ENCODE peak calls at places on chromosomes 11 and 22, in ten cellular contexts. J is GM23248, T is tibial artery, E is mammary epithelial cell, F is breast epithelium, A is H1, K is upper lobe of left lung, M is heart right ventricle, B is H9, O is ascending aorta. S is an unnamed sample. For H3K4me1, the result is how much of the 10 kb centered on the place peaks cover.

GRCh38 chr11:59770324-59770723 is 15.1 kb downstream of the STX3 start:
- DNase-seq in J (no peak), T (no peak), E (no peak), F (no peak), A (no peak), K (no peak), M (no peak), B (no peak), O (no peak), S (no peak)

GRCh38 chr11:17605736-17606135 is 58.7 kb downstream of the OTOG start:
- DNase-seq in J (no peak), T (no peak), E (no peak), F (no peak), A (no peak), K (no peak), M (no peak), B (no peak), O (no peak), S (no peak)

GRCh38 chr11:22472306-22472705 is 134.1 kb downstream of the SLC17A6 start:
- DNase-seq in J (peak), T (no peak), E (peak), F (no peak), A (no peak), K (no peak), M (no peak), B (peak), O (no peak), S (no peak)

GRCh38 chr22:37419916-37420655 is 7.2 kb downstream of the ELFN2 start:
- DNase-seq in J (peak), T (no peak), E (peak), F (no peak), A (peak), K (peak), M (no peak), B (peak), O (no peak), S (no peak)

GRCh38 chr11:120400564-120401364 is 64.6 kb downstream of the ARHGEF12 start:
- DNase-seq in J (peak), T (peak), E (peak), F (no peak), A (no peak), K (peak), M (no peak), B (no peak), O (no peak), S (no peak)

GRCh38 chr22:27456696-27457503 is 344.7 kb downstream of the MN1 start:
- DNase-seq in J (peak), T (no peak), E (peak), F (no peak), A (no peak), K (no peak), M (no peak), B (no peak), O (no peak), S (no peak)

GRCh38 chr11:76824083-76824939 is 36.4 kb upstream of the ACER3 start:
- DNase-seq in J (peak), T (no peak), E (peak), F (no peak), A (no peak), K (no peak), M (no peak), B (no peak), O (no peak), S (no peak)

GRCh38 chr11:117663389-117663788 is 133.6 kb downstream of the DSCAML1 start:
- DNase-seq in J (no peak), T (no peak), E (no peak), F (no peak), A (no peak), K (no peak), M (no peak), B (no peak), O (no peak), S (no peak)

GRCh38 chr11:123173040-123173855 is 21.8 kb downstream of the CLMP start:
- DNase-seq in J (peak), T (no peak), E (peak), F (no peak), A (no peak), K (no peak), M (no peak), B (no peak), O (no peak), S (no peak)

GRCh38 chr11:45450189-45450588 is 164.0 kb upstream of the SYT13 start:
- DNase-seq in J (peak), T (no peak), E (no peak), F (no peak), A (no peak), K (no peak), M (no peak), B (no peak), O (no peak), S (no peak)

GRCh38 chr22:30044369-30044768 is 35.9 kb upstream of the HORMAD2 start:
- DNase-seq in J (peak), T (no peak), E (peak), F (no peak), A (no peak), K (peak), M (no peak), B (no peak), O (no peak), S (no peak)

GRCh38 chr11:75547617-75548054 is 14.4 kb upstream of the SERPINH1 start:
- DNase-seq in J (peak), T (peak), E (no peak), F (no peak), A (peak), K (peak), M (peak), B (peak), O (no peak), S (peak)

GRCh38 chr11:22456993-22457748 is 119.0 kb downstream of the SLC17A6 start:
- DNase-seq in J (no peak), T (no peak), E (peak), F (no peak), A (no peak), K (peak), M (no peak), B (no peak), O (no peak), S (no peak)

GRCh38 chr11:2302844-2303626 is 1.2 kb downstream of the TSPAN32 start:
- DNase-seq in J (no peak), T (no peak), E (no peak), F (peak), A (no peak), K (peak), M (peak), B (peak), O (no peak), S (no peak)

GRCh38 chr11:65180877-65181568 is 705 bp upstream of the CAPN1 start:
- DNase-seq in J (peak), T (peak), E (peak), F (peak), A (peak), K (peak), M (peak), B (peak), O (no peak), S (peak)

GRCh38 chr11:132101861-132102260 is 731.4 kb downstream of the NTM start:
- DNase-seq in J (peak), T (no peak), E (no peak), F (no peak), A (no peak), K (no peak), M (no peak), B (no peak), O (no peak), S (no peak)

GRCh38 chr11:103317118-103317517 is 207.9 kb downstream of the DYNC2H1 start:
- DNase-seq in J (peak), T (no peak), E (peak), F (no peak), A (no peak), K (no peak), M (no peak), B (no peak), O (no peak), S (no peak)

GRCh38 chr22:20602589-20603164 is 95.3 kb downstream of the MED15 start:
- DNase-seq in J (no peak), T (no peak), E (no peak), F (no peak), A (peak), K (no peak), M (no peak), B (peak), O (no peak), S (no peak)

GRCh38 chr11:112481431-112481830 is 220.8 kb upstream of the PLET1 start:
- DNase-seq in J (no peak), T (no peak), E (no peak), F (no peak), A (no peak), K (no peak), M (no peak), B (no peak), O (no peak), S (no peak)

GRCh38 chr11:17972987-17973386 is 39.9 kb downstream of the SERGEF start:
- DNase-seq in J (peak), T (peak), E (peak), F (no peak), A (peak), K (peak), M (peak), B (peak), O (peak), S (peak)

GRCh38 chr22:33923660-33924246 is 3.5 kb upstream of the LARGE1 start:
- DNase-seq in J (peak), T (peak), E (peak), F (no peak), A (peak), K (peak), M (no peak), B (peak), O (no peak), S (no peak)

GRCh38 chr11:100739636-100740035 is 52.5 kb downstream of the ARHGAP42 start:
- DNase-seq in J (no peak), T (no peak), E (no peak), F (no peak), A (no peak), K (peak), M (no peak), B (no peak), O (no peak), S (no peak)

GRCh38 chr11:120335596-120335927 is 651 bp upstream of the ARHGEF12 start:
- DNase-seq in J (peak), T (peak), E (no peak), F (no peak), A (no peak), K (peak), M (no peak), B (no peak), O (no peak), S (no peak)

GRCh38 chr22:32329202-32329645 is 28.4 kb upstream of the RFPL3 start:
- DNase-seq in J (no peak), T (no peak), E (no peak), F (peak), A (peak), K (no peak), M (no peak), B (no peak), O (no peak), S (no peak)

GRCh38 chr22:32042924-32043323 is at the start of gene SLC5A1:
- DNase-seq in J (no peak), T (no peak), E (peak), F (peak), A (no peak), K (peak), M (no peak), B (peak), O (no peak), S (no peak)

GRCh38 chr22:18000441-18001039 is 23.8 kb downstream of the MICAL3 start:
- DNase-seq in J (peak), T (no peak), E (peak), F (peak), A (peak), K (no peak), M (no peak), B (no peak), O (no peak), S (no peak)

GRCh38 chr11:124874571-124875255 is 9.5 kb downstream of the ROBO3 start:
- DNase-seq in J (no peak), T (no peak), E (no peak), F (no peak), A (no peak), K (no peak), M (no peak), B (no peak), O (no peak), S (no peak)

GRCh38 chr11:130837194-130837593 is 79.1 kb downstream of the SNX19 start:
- DNase-seq in J (no peak), T (no peak), E (no peak), F (no peak), A (no peak), K (no peak), M (no peak), B (no peak), O (no peak), S (no peak)

GRCh38 chr11:130839950-130840666 is 76.2 kb downstream of the SNX19 start:
- DNase-seq in J (peak), T (no peak), E (no peak), F (no peak), A (no peak), K (no peak), M (no peak), B (no peak), O (no peak), S (no peak)

GRCh38 chr11:130846606-130847005 is 69.7 kb downstream of the SNX19 start:
- DNase-seq in J (peak), T (no peak), E (peak), F (no peak), A (no peak), K (no peak), M (no peak), B (no peak), O (no peak), S (no peak)

GRCh38 chr11:130834886-130835285 is 81.4 kb downstream of the SNX19 start:
- DNase-seq in J (no peak), T (no peak), E (no peak), F (no peak), A (no peak), K (no peak), M (no peak), B (no peak), O (no peak), S (no peak)

DNA sequence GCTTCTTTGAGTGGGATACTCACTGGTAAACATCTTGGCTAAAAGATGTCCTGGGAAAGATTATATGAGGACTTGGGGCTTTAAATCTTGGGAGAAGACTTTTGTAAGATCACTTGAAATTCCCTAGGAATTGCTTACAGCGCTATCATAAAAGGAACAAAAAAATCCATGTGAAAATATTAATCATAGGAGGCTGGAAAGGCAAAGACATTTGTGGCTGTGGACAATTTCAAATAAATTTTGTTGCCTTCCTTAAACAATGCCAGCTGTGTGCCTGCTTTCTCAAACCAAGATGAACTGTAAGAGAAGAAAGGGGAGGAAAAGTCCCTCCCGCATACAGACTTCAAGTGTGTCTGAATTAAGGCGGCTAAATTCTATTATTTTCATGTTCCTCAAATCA is 75.6 kb downstream of the SNX19 start:
- DNase-seq in J (no peak), T (no peak), E (no peak), F (no peak), A (no peak), K (no peak), M (no peak), B (no peak), O (no peak), S (no peak)
- H3K27ac ChIP-seq in J (no peak), T (peak), E (no peak), F (no peak), A (no peak), K (no peak), M (no peak), B (no peak), O (no peak), S (no peak)

DNA sequence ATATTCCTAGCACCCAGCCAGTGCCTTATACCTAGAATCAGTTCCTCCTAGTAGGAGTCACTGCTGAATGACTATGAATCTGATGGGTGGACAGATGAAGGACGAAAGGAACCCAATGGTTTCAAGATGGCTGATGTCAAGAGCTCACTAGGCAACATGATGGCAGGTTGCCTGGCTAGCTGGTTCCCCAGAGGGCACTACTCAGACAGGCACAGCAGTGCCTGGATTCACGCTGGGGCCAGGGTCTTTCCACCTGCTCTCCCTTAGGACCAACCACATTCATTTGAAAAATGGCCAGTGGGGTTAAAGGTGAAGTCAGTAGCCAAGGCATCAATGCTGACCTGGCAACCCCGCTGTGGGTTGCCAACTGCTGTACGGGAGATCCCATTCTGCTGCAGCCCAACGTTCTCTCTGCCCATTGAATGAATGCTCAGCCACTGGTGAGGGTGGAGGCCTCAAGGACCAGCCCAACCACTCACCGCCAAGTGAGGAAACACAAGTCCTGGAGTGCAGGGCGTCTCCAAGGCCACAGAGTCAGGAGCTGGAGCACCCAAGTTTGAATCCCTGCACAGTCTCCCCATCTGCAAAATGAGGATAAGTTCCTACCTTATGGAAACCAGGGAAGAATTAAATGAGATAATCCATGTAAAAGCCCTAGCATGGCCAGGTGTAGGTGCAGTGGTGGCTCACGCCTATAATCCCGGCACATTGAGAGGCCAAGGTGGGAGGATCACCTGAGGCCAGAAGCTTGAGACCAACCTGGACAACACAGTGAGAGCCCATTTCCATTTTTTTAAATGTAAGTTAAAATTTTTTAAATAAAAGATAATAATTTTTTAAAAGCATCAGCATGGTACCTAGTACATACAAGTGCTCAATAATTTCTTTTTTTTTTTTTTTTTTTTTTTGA is 12.4 kb downstream of the MYH9 start:
- DNase-seq in J (peak), T (no peak), E (no peak), F (no peak), A (no peak), K (peak), M (no peak), B (no peak), O (no peak), S (no peak)
- H3K4me1 ChIP-seq in J (half or more), T (half or more), E (half or more), F (under half), A (under half), K (half or more), M (half or more), B (under half), O (half or more), S (under half)

GRCh38 chr11:12089041-12089440 is 21.3 kb upstream of the MICAL2 start:
- DNase-seq in J (no peak), T (no peak), E (no peak), F (no peak), A (no peak), K (no peak), M (no peak), B (no peak), O (no peak), S (no peak)

GRCh38 chr11:12089473-12089872 is 20.9 kb upstream of the MICAL2 start:
- DNase-seq in J (no peak), T (peak), E (peak), F (no peak), A (no peak), K (no peak), M (no peak), B (no peak), O (no peak), S (no peak)

GRCh38 chr11:12088531-12088930 is 21.9 kb upstream of the MICAL2 start:
- DNase-seq in J (no peak), T (no peak), E (no peak), F (no peak), A (no peak), K (no peak), M (no peak), B (no peak), O (no peak), S (no peak)

GRCh38 chr11:12087075-12087775 is 23.2 kb upstream of the MICAL2 start:
- DNase-seq in J (peak), T (peak), E (peak), F (no peak), A (no peak), K (peak), M (no peak), B (no peak), O (no peak), S (no peak)

GRCh38 chr11:12088047-12088481 is 22.3 kb upstream of the MICAL2 start:
- DNase-seq in J (peak), T (peak), E (peak), F (no peak), A (no peak), K (peak), M (peak), B (no peak), O (no peak), S (no peak)
- H3K27ac ChIP-seq in J (peak), T (peak), E (peak), F (peak), A (no peak), K (peak), M (peak), B (no peak), O (peak), S (no peak)

DNA sequence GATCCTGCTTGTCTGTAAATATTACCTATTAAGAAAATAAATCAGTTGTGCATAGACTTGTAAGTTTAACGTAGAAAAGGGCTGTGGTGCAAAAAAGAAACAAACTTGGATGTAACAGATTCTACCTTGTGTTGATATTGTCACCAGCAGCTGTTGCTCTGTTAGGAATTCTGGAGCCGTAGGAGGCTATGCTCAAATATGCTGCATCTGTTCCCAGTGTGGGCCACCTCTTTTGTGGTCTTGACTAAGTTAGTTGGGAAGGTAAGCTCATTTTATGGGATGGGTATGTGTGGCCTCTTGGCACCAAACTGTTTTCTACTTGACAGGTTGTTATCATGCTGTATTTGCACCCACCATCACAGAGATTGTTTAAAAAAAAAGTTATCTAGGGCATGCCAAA is 29.4 kb upstream of the RAG2 start:
- DNase-seq in J (no peak), T (no peak), E (no peak), F (no peak), A (no peak), K (no peak), M (no peak), B (no peak), O (no peak), S (no peak)
- H3K4me1 ChIP-seq in J (under half), T (under half), E (under half), F (under half), A (under half), K (under half), M (under half), B (under half), O (under half), S (under half)

GRCh38 chr11:101912823-101913284 is 2.0 kb upstream of the CEP126 start:
- DNase-seq in J (peak), T (no peak), E (no peak), F (no peak), A (no peak), K (no peak), M (no peak), B (no peak), O (no peak), S (no peak)

GRCh38 chr11:101914737-101915426 is at the start of gene CEP126:
- DNase-seq in J (peak), T (peak), E (peak), F (peak), A (peak), K (peak), M (peak), B (peak), O (peak), S (peak)

GRCh38 chr11:101915811-101916291 is 471 bp downstream of the ANGPTL5 start:
- DNase-seq in J (peak), T (no peak), E (peak), F (no peak), A (no peak), K (no peak), M (no peak), B (no peak), O (no peak), S (no peak)

GRCh38 chr11:101914349-101914736 is 467 bp upstream of the CEP126 start:
- DNase-seq in J (peak), T (no peak), E (no peak), F (no peak), A (no peak), K (no peak), M (no peak), B (no peak), O (no peak), S (no peak)

DNA sequence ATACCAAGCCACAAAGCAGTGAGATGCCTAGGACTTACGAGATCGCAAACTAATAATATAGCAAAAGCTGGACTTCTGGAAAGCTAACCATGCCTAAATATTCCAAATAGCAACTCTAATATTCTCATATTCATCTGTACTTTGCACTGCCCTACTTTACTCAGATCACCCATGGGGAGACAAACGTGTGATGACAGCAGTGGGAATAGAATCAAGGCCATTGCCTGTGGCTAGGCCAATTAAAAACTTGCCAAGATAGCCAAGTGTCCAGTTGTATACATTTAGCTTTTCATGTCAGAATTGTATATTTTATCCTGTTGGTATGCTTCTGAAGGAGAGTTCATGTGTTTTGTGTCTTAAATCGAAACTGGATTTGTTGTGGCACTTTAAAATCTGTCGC is 1.2 kb upstream of the CEP126 start:
- DNase-seq in J (no peak), T (no peak), E (no peak), F (no peak), A (no peak), K (no peak), M (no peak), B (no peak), O (no peak), S (no peak)
- H3K27ac ChIP-seq in J (peak), T (peak), E (no peak), F (no peak), A (no peak), K (no peak), M (peak), B (no peak), O (peak), S (no peak)